ENCODE peak calls at places on chromosomes 13 and 19, in seven cellular contexts. M is A549, P is NCI-H345, L is foreskin fibroblast, H is COR-L47, Z is HT1080, R is Daoy. G is an unnamed sample.

GRCh38 chr13:32134241-32134801 is 102.7 kb downstream of the FRY start:
- DNase-seq in P (no peak), M (no peak), Z (peak), L (peak), R (no peak), H (no peak), G (no peak)

GRCh38 chr13:77751513-77752456 is 54.3 kb downstream of the SLAIN1 start:
- DNase-seq in Z (peak), M (peak), P (peak), H (peak), R (peak), L (peak), G (peak)

GRCh38 chr13:50797081-50797480 is 46.4 kb downstream of the DLEU7 start:
- DNase-seq in P (no peak), M (no peak), R (peak), H (no peak), L (no peak), Z (no peak), G (no peak)

GRCh38 chr19:49814010-49814409 is 918 bp upstream of the FUZ start:
- DNase-seq in R (no peak), Z (no peak), P (no peak), L (no peak), M (no peak), H (no peak), G (no peak)

GRCh38 chr19:46753420-46754155 is 7.3 kb upstream of the STRN4 start:
- DNase-seq in R (peak), H (peak), Z (no peak), M (peak), P (peak), L (no peak), G (peak)

GRCh38 chr13:112818040-112818697 is 128.3 kb downstream of the ATP11A start:
- DNase-seq in Z (no peak), L (no peak), H (no peak), R (no peak), P (no peak), M (no peak), G (no peak)

GRCh38 chr13:39565036-39565949 is 37.7 kb downstream of the LHFPL6 start:
- DNase-seq in Z (peak), L (peak), M (peak), R (peak), H (no peak), P (no peak), G (no peak)

GRCh38 chr19:7360393-7360984 is 11.8 kb downstream of the ARHGEF18 start:
- DNase-seq in H (no peak), P (no peak), Z (no peak), R (no peak), L (no peak), M (no peak), G (no peak)

GRCh38 chr13:91101436-91101835 is 246.1 kb upstream of the MIR17HG start:
- DNase-seq in Z (no peak), P (no peak), M (no peak), H (no peak), L (no peak), R (no peak), G (no peak)

GRCh38 chr19:29511768-29512167 is 14.0 kb upstream of the VSTM2B start:
- DNase-seq in P (no peak), H (no peak), M (no peak), R (no peak), L (no peak), Z (no peak), G (no peak)

GRCh38 chr13:50126378-50127016 is 111.3 kb downstream of the KCNRG start:
- DNase-seq in M (peak), P (peak), H (no peak), Z (no peak), R (no peak), L (peak), G (no peak)

GRCh38 chr19:49447485-49448431 is 3.9 kb downstream of the PIH1D1 start:
- DNase-seq in Z (no peak), L (peak), R (peak), P (no peak), H (no peak), M (peak), G (no peak)

GRCh38 chr19:55600336-55601028 is 394 bp downstream of the ZNF524 start:
- DNase-seq in H (peak), M (no peak), R (no peak), Z (peak), P (peak), L (no peak), G (peak)

GRCh38 chr19:12224676-12225075 is 61.8 kb downstream of the ZNF136 start:
- DNase-seq in Z (no peak), P (no peak), H (no peak), L (no peak), R (no peak), M (no peak), G (no peak)

GRCh38 chr13:102944821-102945220 is 99.0 kb downstream of the ERCC5 start:
- DNase-seq in R (no peak), L (no peak), H (no peak), Z (no peak), M (no peak), P (no peak), G (no peak)

GRCh38 chr13:50006426-50007135 is 8.7 kb upstream of the KCNRG start:
- DNase-seq in Z (no peak), M (no peak), P (no peak), R (no peak), L (peak), H (no peak), G (no peak)

GRCh38 chr13:80473695-80474094 is 132.8 kb upstream of the SPRY2 start:
- DNase-seq in R (peak), P (peak), L (peak), Z (peak), M (peak), H (no peak), G (no peak)

GRCh38 chr19:48255376-48256303 is at the start of gene CARD8:
- DNase-seq in L (peak), P (peak), H (peak), R (peak), Z (peak), M (peak), G (peak)

GRCh38 chr13:97328222-97328790 is 105.7 kb upstream of the RAP2A start:
- DNase-seq in M (peak), Z (peak), L (peak), H (no peak), R (peak), P (no peak), G (no peak)

GRCh38 chr19:44636439-44637389 is 7.0 kb upstream of the PVR start:
- DNase-seq in R (no peak), L (no peak), H (no peak), M (no peak), P (no peak), Z (no peak), G (no peak)

GRCh38 chr19:14565298-14565679 is 6.6 kb downstream of the NDUFB7 start:
- DNase-seq in Z (no peak), H (no peak), L (no peak), R (no peak), M (no peak), P (no peak), G (no peak)

GRCh38 chr13:85864963-85865530 is 65.8 kb upstream of the SLITRK6 start:
- DNase-seq in H (no peak), Z (peak), R (peak), L (no peak), M (peak), P (no peak), G (peak)